ENCODE peak calls at places on chromosome 20, in six cellular contexts. One of them, this sample, is unnamed.

GRCh38 chr20:32114305-32114960 is 4.9 kb downstream of the TM9SF4 start:
- DNase-seq in amygdala: no peak
- DNase-seq in occipital lobe: no peak
- DNase-seq in midbrain: no peak
- DNase-seq in breast epithelium: no peak
- DNase-seq in fibroblast of the aortic adventitia: no peak
- DNase-seq in this sample: no peak

GRCh38 chr20:21714297-21715192 is 9.1 kb downstream of the PAX1 start:
- DNase-seq in midbrain: no peak
- DNase-seq in occipital lobe: no peak
- DNase-seq in fibroblast of the aortic adventitia: no peak
- DNase-seq in amygdala: no peak
- DNase-seq in breast epithelium: no peak
- DNase-seq in this sample: no peak

GRCh38 chr20:43293068-43293786 is 103.5 kb upstream of the PTPRT start:
- DNase-seq in midbrain: no peak
- DNase-seq in occipital lobe: no peak
- DNase-seq in fibroblast of the aortic adventitia: no peak
- DNase-seq in breast epithelium: no peak
- DNase-seq in amygdala: no peak
- DNase-seq in this sample: no peak

GRCh38 chr20:16708590-16708989 is 21.2 kb upstream of the SNRPB2 start:
- DNase-seq in midbrain: no peak
- DNase-seq in amygdala: no peak
- DNase-seq in occipital lobe: no peak
- DNase-seq in breast epithelium: no peak
- DNase-seq in fibroblast of the aortic adventitia: no peak
- DNase-seq in this sample: no peak

GRCh38 chr20:39264506-39265172 is 302.5 kb downstream of the DHX35 start:
- DNase-seq in fibroblast of the aortic adventitia: peak
- DNase-seq in amygdala: peak
- DNase-seq in midbrain: peak
- DNase-seq in breast epithelium: peak
- DNase-seq in occipital lobe: peak
- DNase-seq in this sample: peak

GRCh38 chr20:57412347-57413029 is 21.3 kb downstream of the RBM38 start:
- DNase-seq in amygdala: no peak
- DNase-seq in occipital lobe: no peak
- DNase-seq in breast epithelium: no peak
- DNase-seq in fibroblast of the aortic adventitia: no peak
- DNase-seq in midbrain: no peak
- DNase-seq in this sample: no peak

GRCh38 chr20:57087705-57088104 is 178.7 kb downstream of the BMP7 start:
- DNase-seq in breast epithelium: no peak
- DNase-seq in occipital lobe: no peak
- DNase-seq in amygdala: no peak
- DNase-seq in fibroblast of the aortic adventitia: no peak
- DNase-seq in midbrain: no peak
- DNase-seq in this sample: no peak

GRCh38 chr20:38210741-38211140 is 45.7 kb upstream of the TGM2 start:
- DNase-seq in breast epithelium: no peak
- DNase-seq in occipital lobe: peak
- DNase-seq in fibroblast of the aortic adventitia: peak
- DNase-seq in midbrain: no peak
- DNase-seq in amygdala: peak
- DNase-seq in this sample: no peak

GRCh38 chr20:5691918-5692618 is 58.1 kb upstream of the SHLD1 start:
- DNase-seq in midbrain: no peak
- DNase-seq in fibroblast of the aortic adventitia: no peak
- DNase-seq in occipital lobe: no peak
- DNase-seq in amygdala: no peak
- DNase-seq in breast epithelium: no peak
- DNase-seq in this sample: no peak

This sample was measured in nucleus accumbens.